ENCODE peak calls at places on chromosomes 1 and 21, in six cellular contexts. Q is WTC11, J is endothelial cell of umbilical vein, Y is K562, W is A549, A is HepG2. H is an unnamed sample.

GRCh38 chr1:222283147-222283768 is 264.6 kb downstream of the HHIPL2 start:
- DNase-seq in Y (no peak), A (no peak), J (no peak), Q (no peak), W (no peak), H (no peak)

GRCh38 chr1:116256875-116257823 is 115.9 kb upstream of the ATP1A1 start:
- DNase-seq in J (no peak), A (no peak), W (no peak), Y (no peak), Q (no peak), H (no peak)

GRCh38 chr1:174497461-174497860 is 49.7 kb downstream of the GPR52 start:
- DNase-seq in W (no peak), J (no peak), Q (no peak), Y (no peak), A (no peak), H (no peak)

GRCh38 chr1:67833595-67833926 is 294 bp upstream of the GNG12 start:
- DNase-seq in W (no peak), J (no peak), A (no peak), Y (no peak), Q (no peak), H (no peak)

GRCh38 chr1:147201276-147201675 is 23.9 kb downstream of the FMO5 start:
- DNase-seq in Y (no peak), J (no peak), W (no peak), Q (no peak), A (no peak), H (no peak)

GRCh38 chr1:243980471-243980870 is 70.6 kb upstream of the ZBTB18 start:
- DNase-seq in A (no peak), Y (no peak), W (no peak), J (no peak), Q (no peak), H (no peak)

GRCh38 chr1:67771152-67771551 is 62.1 kb downstream of the GNG12 start:
- DNase-seq in Q (no peak), A (no peak), J (peak), W (peak), Y (peak), H (no peak)

GRCh38 chr1:177311111-177311510 is 140.4 kb downstream of the BRINP2 start:
- DNase-seq in J (no peak), Y (no peak), W (no peak), A (no peak), Q (no peak), H (no peak)

GRCh38 chr1:26822737-26823395 is 3.6 kb upstream of the ZDHHC18 start:
- DNase-seq in A (no peak), W (no peak), Y (no peak), Q (no peak), J (no peak), H (no peak)

GRCh38 chr21:40846566-40847411 is at the start of gene DSCAM:
- DNase-seq in J (no peak), Y (no peak), W (no peak), A (no peak), Q (peak), H (no peak)

GRCh38 chr1:203778789-203779188 is 13.8 kb downstream of the LAX1 start:
- DNase-seq in W (no peak), Q (no peak), A (no peak), J (no peak), Y (no peak), H (no peak)

GRCh38 chr1:150302338-150302737 is 8.7 kb downstream of the MRPS21 start:
- DNase-seq in Y (no peak), W (no peak), A (no peak), Q (peak), J (no peak), H (no peak)

GRCh38 chr1:11955221-11955620 is 20.7 kb downstream of the PLOD1 start:
- DNase-seq in W (no peak), Q (no peak), J (no peak), A (no peak), Y (no peak), H (no peak)

GRCh38 chr1:118185083-118185899 is at the start of gene SPAG17:
- DNase-seq in J (peak), W (peak), A (no peak), Q (peak), Y (peak), H (peak)

GRCh38 chr1:159891275-159892157 is 8.4 kb downstream of the CFAP45 start:
- DNase-seq in Y (no peak), W (peak), Q (peak), J (peak), A (peak), H (peak)

GRCh38 chr1:29789910-29790247 is 553.6 kb downstream of the PTPRU start:
- DNase-seq in A (no peak), J (no peak), Y (no peak), Q (no peak), W (no peak), H (no peak)

GRCh38 chr21:25133939-25134338 is 473.3 kb downstream of the MRPL39 start:
- DNase-seq in J (no peak), A (no peak), W (no peak), Q (no peak), Y (no peak), H (no peak)

GRCh38 chr1:30879126-30879786 is 29.3 kb downstream of the SDC3 start:
- DNase-seq in Y (no peak), W (no peak), Q (no peak), A (no peak), J (peak), H (no peak)

GRCh38 chr1:100036718-100037664 is 67.2 kb downstream of the SLC35A3 start:
- DNase-seq in Q (no peak), A (peak), J (peak), W (no peak), Y (peak), H (no peak)

GRCh38 chr1:44500181-44501021 is 95.3 kb downstream of the RNF220 start:
- DNase-seq in A (peak), Q (peak), W (no peak), J (peak), Y (peak), H (no peak)

GRCh38 chr1:231729541-231729940 is 103.0 kb downstream of the DISC1 start:
- DNase-seq in A (no peak), Y (no peak), J (no peak), Q (no peak), W (no peak), H (no peak)

GRCh38 chr1:204110894-204111633 is 38.1 kb downstream of the SOX13 start:
- DNase-seq in W (peak), Q (no peak), Y (no peak), J (no peak), A (no peak), H (no peak)

GRCh38 chr1:49351744-49352143 is 575.1 kb upstream of the BEND5 start:
- DNase-seq in A (no peak), Q (no peak), J (no peak), Y (no peak), W (no peak), H (no peak)

GRCh38 chr1:5768014-5768413 is 224.2 kb downstream of the NPHP4 start:
- DNase-seq in Q (peak), J (no peak), W (no peak), A (no peak), Y (no peak), H (no peak)

GRCh38 chr1:7670334-7671145 is 100.6 kb upstream of the VAMP3 start:
- DNase-seq in J (no peak), W (no peak), A (no peak), Q (no peak), Y (no peak), H (no peak)

GRCh38 chr1:2948751-2949680 is 72.3 kb upstream of the ACTRT2 start:
- DNase-seq in Y (no peak), W (no peak), A (no peak), Q (no peak), J (no peak), H (no peak)

GRCh38 chr1:30511563-30512252 is 211.7 kb downstream of the MATN1 start:
- DNase-seq in W (peak), J (no peak), Q (no peak), Y (no peak), A (no peak), H (peak)

GRCh38 chr1:53573931-53574330 is 114.7 kb downstream of the DMRTB1 start:
- DNase-seq in Q (peak), Y (no peak), A (no peak), J (no peak), W (no peak), H (no peak)

GRCh38 chr1:184597652-184598357 is 156.9 kb downstream of the EDEM3 start:
- DNase-seq in Y (no peak), W (no peak), J (peak), Q (no peak), A (no peak), H (no peak)

GRCh38 chr1:166007176-166007575 is 159.6 kb downstream of the FAM78B start:
- DNase-seq in Q (no peak), J (no peak), Y (no peak), W (no peak), A (no peak), H (no peak)

GRCh38 chr1:235954306-235955283 is 87.9 kb upstream of the LYST start:
- DNase-seq in Q (no peak), A (peak), W (no peak), Y (no peak), J (no peak), H (no peak)

GRCh38 chr1:93690341-93690740 is 8.7 kb upstream of the BCAR3 start:
- DNase-seq in A (no peak), J (no peak), Q (no peak), Y (no peak), W (no peak), H (no peak)

GRCh38 chr1:154972517-154973343 is 1.8 kb upstream of the CKS1B start:
- DNase-seq in Y (no peak), A (peak), W (peak), Q (peak), J (peak), H (peak)
- TF ChIP-seq JUN in Y (no peak), A (no peak), W (no peak), Q (no peak), J (peak), H (no peak)

GRCh38 chr1:242129103-242129502 is 130.2 kb upstream of the MAP1LC3C start:
- DNase-seq in J (no peak), Q (no peak), W (peak), Y (peak), A (peak), H (no peak)
- TF ChIP-seq JUN in J (no peak), Q (no peak), W (no peak), Y (no peak), A (no peak), H (no peak)

DNA sequence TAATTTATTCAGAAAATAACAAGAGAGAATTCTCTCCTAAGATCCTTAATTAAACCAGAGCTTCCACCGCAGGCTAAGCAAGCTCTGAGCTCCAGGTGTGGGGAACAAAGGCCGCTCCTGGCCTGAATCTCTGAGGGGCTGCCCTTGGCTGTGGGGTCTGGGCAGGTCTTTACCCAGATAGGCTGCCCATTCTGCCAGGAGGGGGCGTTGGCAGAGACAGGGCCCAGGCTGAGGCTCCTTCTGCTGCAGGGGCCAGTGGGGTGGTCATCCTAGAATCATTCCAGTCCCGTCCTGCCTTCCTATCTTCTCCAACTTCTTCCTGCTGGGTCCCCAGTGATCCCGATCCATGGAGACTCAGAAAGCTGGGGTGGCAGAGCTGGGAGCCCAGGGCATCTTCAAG is 82.9 kb upstream of the POU3F1 start:
- DNase-seq in Y (no peak), J (no peak), Q (peak), A (no peak), W (no peak), H (no peak)
- TF ChIP-seq JUN in Y (no peak), J (no peak), Q (no peak), A (no peak), W (no peak), H (no peak)

DNA sequence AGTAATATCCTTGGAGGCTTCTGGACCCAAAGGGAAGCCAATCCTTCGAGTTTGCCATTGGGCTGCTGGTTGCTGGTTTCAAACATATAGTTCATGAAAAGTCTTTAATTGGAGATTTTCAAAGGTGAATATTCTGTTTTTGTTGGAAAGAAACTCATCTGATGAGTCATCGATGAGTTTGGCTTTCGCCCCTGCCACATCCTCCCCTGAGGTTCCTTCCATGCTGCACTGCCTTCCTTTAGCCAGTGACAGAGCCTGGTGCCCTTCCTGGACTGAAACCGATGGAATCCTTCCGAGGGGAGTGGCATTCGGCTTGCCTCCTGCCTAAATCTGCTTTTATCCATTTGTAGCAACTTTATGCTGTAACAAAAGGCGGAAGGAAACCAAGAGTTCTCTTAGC is 550.0 kb downstream of the KIF26B start:
- DNase-seq in A (no peak), W (no peak), Y (no peak), J (no peak), Q (no peak), H (no peak)
- TF ChIP-seq JUN in A (no peak), W (no peak), Y (no peak), J (peak), Q (no peak), H (no peak)

GRCh38 chr1:17609529-17609928 is 70.0 kb downstream of the ARHGEF10L start:
- DNase-seq in W (no peak), J (no peak), Y (no peak), A (no peak), Q (no peak), H (no peak)
- TF ChIP-seq JUN in W (no peak), J (no peak), Y (no peak), A (no peak), Q (no peak), H (no peak)

GRCh38 chr1:91806777-91807700 is 78.9 kb downstream of the TGFBR3 start:
- DNase-seq in Q (no peak), W (peak), A (peak), J (peak), Y (no peak), H (no peak)
- TF ChIP-seq JUN in Q (no peak), W (no peak), A (no peak), J (no peak), Y (no peak), H (no peak)

DNA sequence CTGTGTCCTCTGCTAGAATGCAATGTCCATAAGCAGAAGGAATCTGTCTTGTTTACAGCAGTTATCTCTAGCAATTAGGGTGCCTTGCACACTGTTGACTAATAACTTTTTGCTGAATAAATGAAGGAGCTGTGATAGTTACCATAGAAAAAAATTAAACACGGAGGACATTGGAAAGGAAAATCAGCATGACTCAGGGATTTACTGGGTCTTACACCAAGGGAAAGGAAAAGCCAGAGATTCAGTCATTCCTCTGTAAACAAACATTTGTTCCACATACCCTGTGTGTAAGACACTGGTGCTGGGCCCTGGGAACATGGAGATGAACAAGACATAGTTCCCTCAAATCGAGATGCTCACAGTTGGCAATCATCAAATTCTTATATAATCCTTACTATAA is 183.3 kb downstream of the PTGER3 start:
- DNase-seq in W (peak), A (no peak), Y (no peak), Q (no peak), J (no peak), H (no peak)
- TF ChIP-seq JUN in W (no peak), A (no peak), Y (no peak), Q (no peak), J (no peak), H (no peak)

GRCh38 chr21:45856940-45857339 is 124.6 kb upstream of the COL6A1 start:
- DNase-seq in Y (no peak), J (no peak), A (no peak), Q (no peak), W (no peak), H (no peak)
- TF ChIP-seq JUN in Y (no peak), J (no peak), A (no peak), Q (no peak), W (no peak), H (no peak)